ENCODE peak calls at places on chromosomes 12 and 14, in five cellular contexts. H is PC-3, Y is stomach, C is psoas muscle, M is BE2C. W is an unnamed sample.

GRCh38 chr12:43761535-43761934 is 2.8 kb downstream of the IRAK4 start:
- DNase-seq in M (no peak), C (no peak), Y (no peak), H (no peak), W (no peak)

GRCh38 chr12:132315507-132315906 is 13.9 kb downstream of the GALNT9 start:
- DNase-seq in C (peak; percentile 3), H (no peak), M (no peak), Y (no peak), W (no peak)

GRCh38 chr12:96359328-96359727 is 40.9 kb downstream of the CDK17 start:
- DNase-seq in H (peak; percentile 26), Y (no peak), C (no peak), M (no peak), W (no peak)

GRCh38 chr14:23164250-23164649 is 19.2 kb downstream of the SLC7A8 start:
- DNase-seq in M (no peak), Y (peak; percentile 81), C (no peak), H (no peak), W (no peak)

GRCh38 chr12:68972570-68972969 is 39.6 kb upstream of the CPM start:
- DNase-seq in C (no peak), M (no peak), Y (no peak), H (no peak), W (no peak)

GRCh38 chr12:45213107-45213506 is 2.8 kb upstream of the ANO6 start:
- DNase-seq in H (no peak), M (no peak), Y (no peak), C (no peak), W (no peak)

GRCh38 chr12:81078469-81079196 is 754 bp downstream of the ACSS3 start:
- DNase-seq in H (no peak), C (peak; percentile 41), Y (no peak), M (no peak), W (no peak)

GRCh38 chr12:66742508-66743367 is 63.9 kb upstream of the GRIP1 start:
- DNase-seq in M (no peak), H (no peak), C (no peak), Y (no peak), W (no peak)

GRCh38 chr12:56128669-56129209 is 672 bp downstream of the ESYT1 start:
- DNase-seq in C (peak; percentile 35), H (no peak), M (no peak), Y (no peak), W (peak; percentile 41)

GRCh38 chr12:47141459-47141858 is 61.7 kb upstream of the AMIGO2 start:
- DNase-seq in Y (no peak), H (peak; percentile 14), C (no peak), M (no peak), W (no peak)

GRCh38 chr12:5568325-5568981 is 136.5 kb downstream of the NTF3 start:
- DNase-seq in C (no peak), Y (no peak), M (no peak), H (no peak), W (no peak)

GRCh38 chr14:99884834-99885648 is 91.8 kb downstream of the EML1 start:
- DNase-seq in C (no peak), M (peak; percentile 46), Y (no peak), H (peak; percentile 76), W (no peak)

GRCh38 chr12:6201199-6201608 is 1.0 kb downstream of the CD9 start:
- DNase-seq in M (peak; percentile 42), C (peak; percentile 31), Y (no peak), H (peak; percentile 57), W (peak; percentile 85)

GRCh38 chr12:119176267-119177055 is 2.3 kb upstream of the HSPB8 start:
- DNase-seq in C (peak; percentile 92), H (peak; percentile 69), Y (peak; percentile 78), M (peak; percentile 68), W (peak; percentile 81)

GRCh38 chr14:85359505-85359904 is 170.4 kb upstream of the FLRT2 start:
- DNase-seq in H (no peak), Y (no peak), C (no peak), M (no peak), W (no peak)
- H3K4me1 ChIP-seq in H (no peaks in the 10 kb centered on the region), Y (no peaks in the 10 kb centered on the region), C (no peaks in the 10 kb centered on the region), M (no peaks in the 10 kb centered on the region), W (no peaks in the 10 kb centered on the region)

GRCh38 chr12:53775478-53776145 is 23.8 kb upstream of the CISTR start:
- DNase-seq in M (no peak), H (no peak), C (peak; percentile 28), Y (peak; percentile 35), W (no peak)
- H3K4me3 ChIP-seq in M (no peak overlapping the region), H (no peak overlapping the region), C (no peak overlapping the region), Y (no peak overlapping the region), W (no peak overlapping the region)

DNA sequence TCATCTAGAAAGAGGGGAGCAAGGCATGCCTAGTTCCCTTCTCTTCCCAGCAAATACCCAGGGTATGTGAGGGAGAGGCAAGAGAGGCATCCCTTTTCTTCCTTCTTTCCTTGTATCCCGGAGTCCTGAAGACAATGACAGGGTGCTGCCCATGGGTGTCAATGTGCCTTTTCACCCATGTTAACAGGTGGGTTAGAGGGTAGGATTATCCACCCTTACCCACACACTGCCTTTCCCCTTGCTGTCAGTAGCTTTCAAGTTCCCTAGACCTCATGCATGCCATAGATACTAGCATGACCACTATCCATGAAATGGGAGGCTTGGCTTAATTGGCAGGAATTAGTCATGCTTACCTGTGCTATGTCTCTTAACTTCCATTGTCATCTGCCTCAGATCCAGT is 36.3 kb upstream of the PCNX1 start:
- DNase-seq in H (no peak), M (no peak), Y (no peak), C (no peak), W (no peak)
- H3K9me3 ChIP-seq in H (peaks cover 6% of the 10 kb centered on the region), M (no peaks in the 10 kb centered on the region), Y (peaks cover 14% of the 10 kb centered on the region), C (no peaks in the 10 kb centered on the region), W (peaks cover 12% of the 10 kb centered on the region)

DNA sequence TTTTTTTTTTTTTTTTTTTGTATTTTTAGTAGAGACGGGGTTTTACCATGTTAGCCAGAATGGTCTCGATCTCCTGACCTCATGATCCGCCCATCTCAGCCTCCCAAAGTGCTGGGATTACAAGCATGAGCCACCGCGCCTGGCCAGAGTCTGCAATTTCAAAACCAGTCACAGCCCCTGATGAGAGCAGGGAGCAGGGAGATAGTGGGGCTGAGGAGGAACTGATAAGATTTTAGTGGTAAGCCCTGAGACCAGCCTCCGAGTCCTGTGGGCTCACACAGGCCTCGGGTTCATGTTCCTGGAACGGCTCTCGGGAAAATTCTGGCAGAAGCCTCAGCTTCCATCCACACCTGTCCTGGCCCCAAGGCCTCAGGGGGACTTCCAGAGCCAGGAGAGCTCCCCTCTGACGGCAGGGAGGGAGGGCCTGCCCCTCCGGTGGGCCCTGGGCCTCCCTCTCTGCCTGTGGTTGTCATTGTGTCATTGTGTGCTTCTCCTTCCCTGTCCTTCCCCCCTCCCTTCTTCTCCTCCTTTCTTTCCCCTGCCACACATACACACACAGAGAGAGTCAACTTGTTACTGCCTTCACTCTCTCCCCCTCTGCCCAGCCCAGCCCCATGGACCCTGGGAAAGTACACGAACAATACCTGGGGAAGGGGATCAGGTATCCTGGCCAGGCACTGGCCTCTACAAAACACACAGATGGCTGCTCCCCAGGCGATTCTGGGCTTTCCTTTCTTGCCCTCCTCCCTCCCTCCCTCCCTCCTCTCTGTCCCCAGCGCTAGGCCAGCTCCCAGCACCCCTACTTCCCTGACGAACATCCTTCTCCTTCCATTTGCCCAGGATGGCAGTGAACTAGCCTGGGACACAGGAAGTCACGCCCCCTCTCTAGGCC is 294.1 kb downstream of the DPF3 start:
- DNase-seq in Y (no peak), H (no peak), M (peak; percentile 58), C (no peak), W (no peak)
- H3K4me1 ChIP-seq in Y (no peaks in the 10 kb centered on the region), H (no peaks in the 10 kb centered on the region), M (peaks cover 6% of the 10 kb centered on the region), C (no peaks in the 10 kb centered on the region), W (no peaks in the 10 kb centered on the region)

DNA sequence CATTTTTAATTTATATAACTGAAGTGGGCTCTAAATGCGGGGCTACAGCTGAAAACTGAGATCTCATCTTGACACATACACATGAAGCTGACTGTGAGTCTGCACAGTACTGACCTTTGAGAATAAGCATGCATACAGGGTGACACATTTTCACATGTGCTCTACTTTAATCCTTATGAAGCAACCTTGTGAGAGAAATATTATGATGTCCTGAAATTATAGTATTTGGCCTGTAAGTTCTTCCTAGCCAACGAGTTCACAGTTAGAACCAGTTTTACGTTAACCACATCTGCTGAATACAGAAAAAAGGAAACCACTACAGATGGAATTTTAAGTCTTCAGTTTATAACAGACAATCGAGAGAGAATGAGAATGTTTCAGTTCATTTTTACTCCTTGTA is 70.3 kb downstream of the SPPL3 start:
- DNase-seq in M (no peak), Y (no peak), H (no peak), C (no peak), W (no peak)
- H3K4me3 ChIP-seq in M (no peak overlapping the region), Y (no peak overlapping the region), H (no peak overlapping the region), C (no peak overlapping the region), W (no peak overlapping the region)

GRCh38 chr14:103623883-103624482 is 5.0 kb upstream of the KLC1 start:
- DNase-seq in M (peak; percentile 86), Y (peak; percentile 51), H (no peak), C (peak; percentile 47), W (peak; percentile 50)

GRCh38 chr14:103624860-103625259 is 4.2 kb upstream of the KLC1 start:
- DNase-seq in M (peak; percentile 57), C (peak; percentile 82), Y (peak; percentile 68), H (peak; percentile 94), W (peak; percentile 85)

GRCh38 chr14:103623308-103623707 is 5.7 kb upstream of the KLC1 start:
- DNase-seq in Y (no peak), M (no peak), H (no peak), C (no peak), W (no peak)

GRCh38 chr14:103618999-103619398 is 10.0 kb upstream of the KLC1 start:
- DNase-seq in H (peak; percentile 38), C (no peak), Y (no peak), M (no peak), W (no peak)

DNA sequence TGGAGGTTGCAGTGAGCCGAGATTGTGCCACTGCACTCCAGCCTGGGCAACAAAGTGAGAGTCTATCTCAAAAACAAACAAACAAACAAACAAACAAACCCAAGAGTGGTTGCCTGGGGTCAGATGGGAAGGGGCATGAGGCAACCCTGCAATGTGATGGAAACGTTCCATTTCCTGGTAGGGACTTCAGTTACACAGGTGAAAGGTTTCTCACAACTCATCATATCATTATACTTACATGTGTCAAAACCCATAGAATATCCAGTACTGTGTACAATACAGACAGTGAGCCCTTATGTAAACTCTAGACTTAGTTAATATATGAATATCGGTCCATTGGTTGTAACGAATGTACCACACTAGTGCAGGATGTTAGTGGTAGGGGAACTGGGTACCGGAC is 7.2 kb upstream of the KLC1 start:
- DNase-seq in H (no peak), M (no peak), Y (no peak), C (no peak), W (no peak)
- H3K9me3 ChIP-seq in H (no peaks in the 10 kb centered on the region), M (no peaks in the 10 kb centered on the region), Y (no peaks in the 10 kb centered on the region), C (no peaks in the 10 kb centered on the region), W (no peaks in the 10 kb centered on the region)

DNA sequence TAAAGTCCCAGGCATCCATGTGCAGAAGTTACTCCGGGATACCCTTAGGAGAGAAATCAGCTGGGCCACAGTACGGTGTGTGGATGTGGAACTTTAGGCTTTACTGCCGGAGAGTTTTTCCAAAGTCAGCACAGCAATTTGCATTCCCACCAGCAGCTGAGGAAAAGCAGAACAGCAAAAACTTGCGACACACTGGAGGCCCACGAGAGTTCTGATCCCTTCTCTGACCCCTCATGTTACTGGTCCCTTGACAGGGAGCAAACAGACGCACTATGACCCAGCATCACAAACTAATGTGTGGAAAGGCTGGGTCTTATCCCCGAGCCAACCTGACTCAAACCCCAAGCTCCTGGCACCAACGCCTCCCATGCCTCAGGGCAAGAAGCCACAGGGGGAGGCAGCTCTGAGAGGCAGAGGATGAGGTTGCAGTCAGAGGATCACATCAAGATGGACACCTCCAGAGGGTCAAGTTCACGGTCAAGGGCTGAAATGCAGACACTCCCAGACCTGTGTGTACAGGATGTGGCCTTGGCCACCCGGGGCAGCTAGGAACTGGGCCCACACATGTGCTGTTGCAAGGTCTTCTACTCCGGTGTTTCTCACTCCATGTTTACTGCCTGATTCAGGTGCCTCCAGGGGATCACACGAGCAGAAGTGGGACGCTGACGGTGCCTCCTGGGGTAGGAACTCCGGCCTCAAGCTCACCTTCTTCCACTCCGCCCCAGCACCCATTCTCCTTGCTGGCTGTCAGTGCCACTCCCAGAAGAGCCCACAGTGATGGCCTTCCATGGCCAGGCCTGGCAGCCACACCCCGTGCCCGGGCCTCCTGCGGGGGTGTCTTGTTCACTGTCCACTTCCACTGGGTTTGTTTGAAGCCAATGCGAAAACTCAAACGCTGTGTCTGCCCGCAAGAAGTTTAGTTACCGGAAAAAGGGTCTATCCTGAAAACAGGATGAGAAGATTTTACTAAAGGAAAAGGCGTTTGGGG is 38.4 kb downstream of the CCDC88C start:
- DNase-seq in Y (no peak), C (no peak), H (peak; percentile 18), M (no peak), W (peak; percentile 48)
- H3K4me1 ChIP-seq in Y (peaks cover 43% of the 10 kb centered on the region), C (peaks cover 9% of the 10 kb centered on the region), H (peaks cover 41% of the 10 kb centered on the region), M (peaks cover 22% of the 10 kb centered on the region), W (peaks cover 35% of the 10 kb centered on the region)